ENCODE peak calls at places on chromosomes 1 and 21, in four cellular contexts. M is suprapubic skin, N is GM23248, U is right atrium auricular region. G is an unnamed sample. For H3K4me1 and H3K9me3, the result is how much of the 10 kb centered on the place peaks cover.

GRCh38 chr1:160209656-160210046 is 4.5 kb downstream of the PEA15 start:
- DNase-seq in N (peak), M (no peak), U (peak), G (no peak)

GRCh38 chr1:176786274-176786673 is 323.3 kb downstream of the PAPPA2 start:
- DNase-seq in N (peak), M (no peak), U (no peak), G (no peak)

GRCh38 chr1:227174136-227174535 is 144.2 kb downstream of the CDC42BPA start:
- DNase-seq in U (no peak), M (no peak), N (peak), G (no peak)

GRCh38 chr1:203084588-203085527 is 954 bp downstream of the MYOG start:
- DNase-seq in U (peak), M (peak), N (no peak), G (no peak)

GRCh38 chr1:89986020-89986419 is 8.9 kb upstream of the ZNF326 start:
- DNase-seq in M (no peak), N (no peak), U (no peak), G (no peak)

GRCh38 chr1:59814901-59815825 is at the start of gene HOOK1:
- DNase-seq in M (no peak), N (no peak), U (no peak), G (peak)

GRCh38 chr1:232529747-232530146 is 100.2 kb downstream of the SIPA1L2 start:
- DNase-seq in M (no peak), U (no peak), N (no peak), G (no peak)

GRCh38 chr1:53107570-53108322 is 34.7 kb downstream of the SLC1A7 start:
- DNase-seq in U (no peak), N (peak), M (no peak), G (peak)

GRCh38 chr1:64826991-64827390 is 82.1 kb downstream of the RAVER2 start:
- DNase-seq in U (no peak), M (no peak), N (peak), G (no peak)

GRCh38 chr1:53135735-53136114 is 6.7 kb downstream of the SLC1A7 start:
- DNase-seq in U (no peak), M (peak), N (peak), G (no peak)

GRCh38 chr1:44170281-44170823 is 28.9 kb upstream of the KLF18 start:
- DNase-seq in U (no peak), N (peak), M (no peak), G (no peak)

GRCh38 chr1:112548540-112548939 is 39.8 kb downstream of the WNT2B start:
- DNase-seq in U (no peak), N (no peak), M (no peak), G (peak)

GRCh38 chr1:68361511-68361910 is 88.2 kb downstream of the RPE65 start:
- DNase-seq in M (no peak), U (no peak), N (no peak), G (no peak)

GRCh38 chr1:11787251-11787803 is 18.4 kb downstream of the MTHFR start:
- DNase-seq in M (no peak), N (peak), U (peak), G (no peak)

GRCh38 chr21:34722684-34723300 is 54.0 kb downstream of the CLIC6 start:
- DNase-seq in M (no peak), U (no peak), N (no peak), G (no peak)

GRCh38 chr1:16155537-16156410 is at the start of gene EPHA2:
- DNase-seq in M (peak), U (peak), N (peak), G (peak)

GRCh38 chr21:42182713-42183371 is 36.1 kb upstream of the ABCG1 start:
- DNase-seq in N (no peak), M (no peak), U (peak), G (no peak)

GRCh38 chr1:10048601-10049000 is 15.8 kb downstream of the UBE4B start:
- DNase-seq in N (no peak), U (no peak), M (no peak), G (no peak)

GRCh38 chr1:10042746-10043145 is 10.0 kb downstream of the UBE4B start:
- DNase-seq in M (no peak), U (no peak), N (no peak), G (no peak)

GRCh38 chr1:10050611-10051010 is 17.9 kb downstream of the UBE4B start:
- DNase-seq in N (no peak), U (no peak), M (no peak), G (no peak)

GRCh38 chr1:10046356-10047085 is 13.8 kb downstream of the UBE4B start:
- DNase-seq in U (no peak), M (no peak), N (peak), G (no peak)

DNA sequence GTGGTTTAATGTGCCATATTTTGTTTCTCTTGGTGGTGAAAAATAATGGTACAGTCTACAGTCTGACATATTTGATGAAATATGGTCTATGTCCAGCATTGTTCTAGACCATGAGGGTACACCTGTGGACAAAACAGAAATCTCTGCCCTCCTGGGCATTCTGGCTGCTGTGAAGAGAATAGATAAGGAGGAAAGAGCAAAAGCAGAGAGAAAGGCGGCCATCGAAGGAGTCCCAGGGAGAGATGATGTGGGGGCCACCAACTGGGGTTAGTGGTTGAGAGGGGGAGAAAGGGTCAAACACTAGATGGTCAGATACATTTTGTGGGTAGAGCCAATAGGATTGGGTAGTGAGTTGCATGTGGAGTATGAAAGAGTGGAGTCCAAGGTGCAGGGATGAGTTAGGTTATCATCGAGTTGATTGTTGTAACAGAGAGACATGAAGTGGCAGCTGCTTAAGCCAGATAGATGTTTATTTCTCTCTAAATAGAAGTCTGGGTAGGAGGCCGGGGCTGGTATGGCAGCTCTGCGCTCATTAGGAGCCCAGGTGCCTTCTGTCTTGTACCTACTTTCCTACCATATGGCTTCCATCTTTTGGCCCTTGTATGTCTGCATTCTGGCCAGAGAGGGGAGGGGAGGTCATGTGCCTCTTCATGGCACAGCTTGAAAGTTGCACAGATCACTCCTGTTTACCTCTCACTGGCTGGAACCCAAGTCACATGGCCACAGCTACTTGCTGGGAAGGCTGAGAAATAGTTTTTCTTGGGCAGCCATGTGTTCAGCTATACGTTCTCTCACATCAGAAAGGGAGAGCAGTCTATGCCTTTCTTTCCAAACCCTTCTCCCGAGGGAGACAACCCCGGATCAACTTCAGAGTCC is 13.0 kb downstream of the UBE4B start:
- DNase-seq in U (no peak), M (no peak), N (peak), G (peak)
- H3K4me1 ChIP-seq in U (under half), M (under half), N (under half), G (under half)

GRCh38 chr1:233613252-233614172 is at the start of gene KCNK1:
- DNase-seq in M (no peak), U (peak), N (peak), G (peak)
- H3K27ac ChIP-seq in M (peak), U (peak), N (peak), G (peak)

GRCh38 chr21:21436012-21436545 is 437.9 kb downstream of the NCAM2 start:
- DNase-seq in U (no peak), N (peak), M (no peak), G (no peak)

GRCh38 chr21:21439761-21440160 is 441.6 kb downstream of the NCAM2 start:
- DNase-seq in M (no peak), U (no peak), N (no peak), G (no peak)

GRCh38 chr21:21434944-21435343 is 436.7 kb downstream of the NCAM2 start:
- DNase-seq in U (no peak), M (no peak), N (no peak), G (no peak)
- H3K9me3 ChIP-seq in U (under half), M (under half), N (under half), G (under half)

GRCh38 chr1:42691157-42691498 is 8.9 kb downstream of the YBX1 start:
- DNase-seq in N (no peak), M (no peak), U (no peak), G (no peak)

GRCh38 chr1:42690477-42691156 is 8.4 kb downstream of the YBX1 start:
- DNase-seq in N (peak), M (no peak), U (no peak), G (no peak)

GRCh38 chr1:42692461-42692860 is 10.2 kb downstream of the YBX1 start:
- DNase-seq in U (no peak), N (no peak), M (no peak), G (no peak)

GRCh38 chr1:42692941-42693340 is 10.7 kb downstream of the YBX1 start:
- DNase-seq in M (no peak), N (no peak), U (no peak), G (no peak)

DNA sequence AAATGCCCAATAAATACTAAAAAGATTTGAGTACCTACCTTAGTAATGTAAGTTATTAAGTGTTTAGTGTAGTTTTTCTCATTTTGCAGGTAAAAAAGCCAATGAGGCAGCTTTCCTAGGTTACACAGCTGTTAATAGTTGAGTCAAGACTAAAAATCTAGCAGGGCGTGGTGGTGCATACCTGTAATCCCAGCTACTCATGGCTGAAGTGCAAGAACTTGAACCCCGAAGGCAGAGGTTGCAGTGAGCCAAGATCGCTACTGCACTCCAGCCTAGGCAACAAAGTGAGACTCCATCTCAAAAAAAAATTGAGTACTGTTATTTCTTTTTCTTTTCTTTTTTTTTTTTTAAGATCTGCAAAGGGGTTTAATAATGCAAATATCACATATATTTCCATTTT is 7.7 kb downstream of the YBX1 start:
- DNase-seq in U (no peak), M (no peak), N (no peak), G (no peak)
- H3K4me1 ChIP-seq in U (half or more), M (half or more), N (half or more), G (under half)

GRCh38 chr1:27666791-27667254 is 5.2 kb downstream of the IFI6 start:
- DNase-seq in M (no peak), N (peak), U (no peak), G (no peak)

GRCh38 chr1:27668121-27668807 is 3.7 kb downstream of the IFI6 start:
- DNase-seq in M (peak), U (no peak), N (no peak), G (no peak)

GRCh38 chr1:27666294-27666693 is 5.7 kb downstream of the IFI6 start:
- DNase-seq in U (no peak), M (no peak), N (no peak), G (no peak)

GRCh38 chr1:27669876-27670275 is 2.1 kb downstream of the IFI6 start:
- DNase-seq in U (no peak), N (no peak), M (no peak), G (no peak)

DNA sequence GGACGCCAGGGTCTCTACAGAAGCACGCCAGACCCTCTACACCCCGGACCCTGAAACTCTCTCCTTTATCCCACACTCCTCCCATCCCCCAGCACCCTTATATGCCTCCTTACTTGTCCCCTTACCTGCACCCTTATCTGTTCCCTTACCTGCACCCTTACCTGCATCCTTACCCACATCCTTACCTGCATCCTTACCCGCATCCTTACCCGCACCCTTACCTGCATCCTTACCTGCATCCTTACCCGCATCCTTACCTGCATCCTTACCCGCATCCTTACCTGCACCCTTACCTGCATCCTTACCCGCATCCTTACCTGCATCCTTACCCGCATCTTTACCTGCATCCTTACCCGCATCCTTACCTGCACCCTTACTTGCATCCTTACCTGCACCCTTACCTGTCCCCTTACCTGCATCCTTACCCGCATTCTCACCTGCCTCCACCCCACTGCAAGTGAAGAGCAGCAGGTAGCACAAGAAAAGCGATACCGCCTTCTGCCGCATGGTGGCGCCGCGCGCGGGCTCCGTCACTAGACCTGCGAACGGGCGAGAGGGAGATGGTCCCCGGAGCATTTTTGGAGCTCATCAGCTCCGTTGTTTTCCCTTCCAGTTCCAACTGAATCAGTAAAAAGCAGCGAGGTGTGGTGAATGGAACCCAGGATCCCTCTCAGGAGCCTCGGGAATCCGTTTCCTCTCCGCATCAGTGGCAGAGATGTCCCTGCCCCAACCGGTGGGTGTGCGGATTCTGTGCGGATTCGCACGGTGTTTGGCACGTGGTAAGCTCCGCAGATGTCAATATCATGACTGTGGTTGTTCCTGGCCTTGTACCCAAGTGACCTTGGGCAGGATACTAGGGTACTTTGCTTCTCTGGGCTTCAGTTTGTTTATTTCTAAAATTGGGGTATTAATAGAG is 2.9 kb downstream of the IFI6 start:
- DNase-seq in U (peak), N (peak), M (peak), G (peak)
- H3K27ac ChIP-seq in U (peak), N (no peak), M (peak), G (peak)

DNA sequence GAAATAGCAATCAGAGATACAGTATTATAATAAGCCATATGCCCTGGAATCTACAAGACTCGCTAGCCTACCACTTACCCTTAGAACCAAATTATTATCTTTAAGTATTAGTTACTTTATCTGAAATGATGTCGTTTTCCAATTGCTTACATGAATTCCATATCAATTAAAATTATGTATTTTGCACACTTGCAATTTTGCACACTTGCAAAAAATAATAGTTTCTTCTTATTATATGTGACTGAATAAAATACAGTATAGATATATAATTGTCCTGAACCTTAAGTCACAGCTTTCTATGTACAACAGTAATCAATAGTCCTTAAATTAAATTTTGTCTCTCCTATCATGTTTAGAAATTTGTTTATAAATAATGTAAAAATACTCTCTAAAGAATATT is 2095.1 kb downstream of the NCAM2 start:
- DNase-seq in N (no peak), U (no peak), M (no peak), G (no peak)
- H3K9me3 ChIP-seq in N (under half), U (under half), M (under half), G (under half)

GRCh38 chr1:72564749-72565148 is 282.4 kb upstream of the NEGR1 start:
- DNase-seq in M (no peak), U (no peak), N (no peak), G (no peak)

GRCh38 chr1:72568113-72568512 is 285.8 kb upstream of the NEGR1 start:
- DNase-seq in U (no peak), N (no peak), M (no peak), G (no peak)

GRCh38 chr1:72570815-72571214 is 288.5 kb upstream of the NEGR1 start:
- DNase-seq in M (no peak), U (no peak), N (no peak), G (no peak)

DNA sequence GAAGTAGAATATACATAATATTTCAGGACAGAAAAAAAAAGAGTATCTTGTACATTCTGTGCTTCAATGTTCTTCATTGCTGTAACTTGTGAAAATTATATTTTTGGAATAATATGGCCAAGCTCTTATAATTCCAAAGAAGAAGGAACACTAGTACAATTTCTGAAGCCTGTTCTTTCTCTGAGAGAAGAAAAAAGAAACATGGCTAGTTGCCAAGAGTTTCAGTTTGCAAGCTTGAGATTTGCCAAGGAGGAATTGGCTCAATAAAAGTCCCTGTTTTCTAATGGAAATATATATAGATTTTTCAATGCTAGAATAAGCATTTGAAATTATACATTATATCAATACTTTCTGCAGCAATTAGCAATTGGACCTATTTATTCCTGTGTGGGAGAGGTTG is 285.2 kb upstream of the NEGR1 start:
- DNase-seq in U (no peak), N (peak), M (no peak), G (no peak)
- H3K4me1 ChIP-seq in U (under half), N (under half), M (under half), G (under half)

DNA sequence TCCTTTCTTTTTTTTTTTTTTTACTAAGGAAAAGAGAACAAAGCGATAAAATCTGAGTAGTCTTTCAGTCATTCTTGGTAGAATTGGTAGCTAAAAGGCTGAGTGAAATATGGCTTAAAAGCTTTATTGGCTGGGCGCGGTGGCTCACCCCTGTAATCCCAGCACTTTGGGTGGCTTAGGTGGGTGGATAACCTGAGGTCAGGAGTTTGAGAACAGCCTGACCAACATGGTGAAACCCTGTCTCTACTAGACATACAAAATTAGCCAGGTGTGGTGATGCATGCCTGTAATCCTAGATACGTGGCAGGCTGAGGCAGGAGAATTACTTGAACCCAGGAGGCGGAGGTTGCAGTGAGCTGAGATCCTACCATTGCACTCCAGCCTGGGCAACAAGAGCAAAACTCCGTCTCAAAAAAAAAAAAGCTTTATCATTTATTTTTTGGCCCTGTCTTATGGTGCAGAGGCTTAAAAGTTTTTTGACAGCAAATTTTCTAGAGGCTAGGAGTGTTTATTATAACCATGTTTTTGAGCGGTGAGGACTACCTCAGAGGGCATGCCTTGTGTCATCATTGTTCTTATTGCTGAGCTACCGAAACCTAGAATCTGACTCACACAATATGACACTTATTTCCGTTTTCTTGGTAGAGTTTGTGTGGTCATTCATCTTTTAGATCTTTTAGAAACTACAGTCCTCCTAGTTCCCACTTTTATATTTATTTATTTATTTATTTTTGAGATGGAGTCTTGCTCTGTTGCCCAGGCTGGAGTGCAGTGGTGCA is 41.1 kb downstream of the KIF1B start:
- DNase-seq in U (no peak), N (peak), M (no peak), G (no peak)
- H3K27ac ChIP-seq in U (no peak), N (peak), M (no peak), G (no peak)

DNA sequence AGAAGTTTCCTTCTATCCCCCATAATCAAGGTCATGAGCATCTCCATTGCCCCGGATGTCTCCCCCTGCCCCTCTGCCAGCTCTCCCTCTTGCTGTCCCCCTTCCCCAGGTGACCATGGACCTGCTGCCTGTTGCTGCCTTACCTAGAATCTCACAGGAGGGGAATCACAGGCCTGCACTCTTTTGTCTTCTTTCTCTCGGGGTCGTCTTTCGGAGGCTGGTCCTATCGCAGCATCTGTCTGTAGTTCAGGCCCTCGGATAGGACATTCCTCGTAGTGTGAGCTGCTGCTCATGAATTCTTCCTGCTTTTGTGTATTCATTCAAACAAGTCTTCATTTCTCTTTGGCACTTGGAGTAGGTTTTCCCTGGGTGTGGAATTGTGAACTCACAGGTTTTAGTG is 39.9 kb upstream of the ACTRT2 start:
- DNase-seq in M (peak), N (no peak), U (no peak), G (no peak)
- H3K9me3 ChIP-seq in M (under half), N (under half), U (under half), G (under half)